ENCODE peak calls at places on chromosomes 13 and 19, in six cellular contexts. P is A673; Q is upper lobe of left lung; X is ovary; H is cardiac muscle cell; K is CD4-positive, CD25-positive, alpha-beta regulatory T cell. N is an unnamed sample.
A peak's percentile ranks its signal among the peaks of the same experiment; 100 is the strongest.

GRCh38 chr19:51271015-51271600 is 20.2 kb downstream of the SIGLECL1 start:
- DNase-seq in P (no peak), Q (peak; percentile 73), X (no peak), H (no peak), K (no peak), N (no peak)

GRCh38 chr13:51928231-51928630 is 66.5 kb downstream of the CCDC70 start:
- DNase-seq in P (no peak), Q (no peak), X (no peak), H (no peak), K (no peak), N (no peak)

GRCh38 chr13:26919311-26919710 is 158.7 kb upstream of the GPR12 start:
- DNase-seq in P (no peak), Q (no peak), X (no peak), H (no peak), K (no peak), N (no peak)

GRCh38 chr13:40518481-40518882 is 148.0 kb downstream of the FOXO1 start:
- DNase-seq in P (no peak), Q (no peak), X (no peak), H (no peak), K (no peak), N (no peak)

GRCh38 chr13:77969299-77969698 is 50.7 kb upstream of the EDNRB start:
- DNase-seq in P (no peak), Q (no peak), X (no peak), H (no peak), K (no peak), N (no peak)

GRCh38 chr13:33799950-33800592 is 17.9 kb upstream of the RFC3 start:
- DNase-seq in P (peak; percentile 54), Q (no peak), X (no peak), H (peak; percentile 73), K (no peak), N (no peak)

GRCh38 chr19:45467115-45467455 is 711 bp upstream of the FOSB start:
- DNase-seq in P (no peak), Q (no peak), X (no peak), H (peak; percentile 31), K (no peak), N (no peak)

GRCh38 chr13:61294467-61295186 is 121.0 kb downstream of the PCDH20 start:
- DNase-seq in P (no peak), Q (no peak), X (no peak), H (no peak), K (no peak), N (no peak)

GRCh38 chr13:71864094-71864980 is 2.7 kb downstream of the DACH1 start:
- DNase-seq in P (peak; percentile 17), Q (peak; percentile 86), X (no peak), H (peak; percentile 5), K (no peak), N (peak; percentile 53)

GRCh38 chr19:22784051-22784450 is at the start of gene ZNF99:
- DNase-seq in P (no peak), Q (peak; percentile 60), X (peak; percentile 31), H (no peak), K (no peak), N (peak; percentile 65)

GRCh38 chr13:20964904-20965303 is 62.4 kb upstream of the XPO4 start:
- DNase-seq in P (no peak), Q (no peak), X (no peak), H (peak; percentile 34), K (no peak), N (no peak)

GRCh38 chr13:75399168-75399878 is 82.6 kb downstream of the TBC1D4 start:
- DNase-seq in P (no peak), Q (no peak), X (no peak), H (no peak), K (no peak), N (no peak)

GRCh38 chr13:45015300-45015699 is 26.0 kb downstream of the GPALPP1 start:
- DNase-seq in P (peak; percentile 12), Q (no peak), X (no peak), H (no peak), K (no peak), N (no peak)

GRCh38 chr19:55208880-55209429 is 346 bp downstream of the PTPRH start:
- DNase-seq in P (no peak), Q (no peak), X (no peak), H (no peak), K (no peak), N (no peak)

GRCh38 chr13:48144413-48145035 is 49.6 kb upstream of the MED4 start:
- DNase-seq in P (no peak), Q (no peak), X (peak; percentile 30), H (peak; percentile 92), K (no peak), N (no peak)

GRCh38 chr19:18292810-18293641 is 11.6 kb upstream of the JUND start:
- DNase-seq in P (peak; percentile 94), Q (peak; percentile 94), X (peak; percentile 94), H (peak; percentile 90), K (peak; percentile 25), N (peak; percentile 91)

GRCh38 chr19:43634877-43635560 is 4.6 kb downstream of the CADM4 start:
- DNase-seq in P (no peak), Q (no peak), X (peak; percentile 69), H (peak; percentile 36), K (no peak), N (no peak)

GRCh38 chr13:90238433-90238832 is 1109.1 kb upstream of the MIR17HG start:
- DNase-seq in P (no peak), Q (no peak), X (no peak), H (peak; percentile 75), K (no peak), N (no peak)

GRCh38 chr13:45873491-45874360 is 22.2 kb upstream of the SIAH3 start:
- DNase-seq in P (no peak), Q (no peak), X (no peak), H (no peak), K (no peak), N (no peak)

GRCh38 chr13:99203601-99204579 is 3.2 kb downstream of the UBAC2 start:
- DNase-seq in P (no peak), Q (no peak), X (no peak), H (no peak), K (no peak), N (no peak)

GRCh38 chr19:17026041-17026658 is 460 bp downstream of the CPAMD8 start:
- DNase-seq in P (no peak), Q (peak; percentile 84), X (no peak), H (peak; percentile 9), K (no peak), N (no peak)

GRCh38 chr19:18007605-18007938 is 398 bp upstream of the ARRDC2 start:
- DNase-seq in P (no peak), Q (peak; percentile 73), X (no peak), H (no peak), K (no peak), N (no peak)

DNA sequence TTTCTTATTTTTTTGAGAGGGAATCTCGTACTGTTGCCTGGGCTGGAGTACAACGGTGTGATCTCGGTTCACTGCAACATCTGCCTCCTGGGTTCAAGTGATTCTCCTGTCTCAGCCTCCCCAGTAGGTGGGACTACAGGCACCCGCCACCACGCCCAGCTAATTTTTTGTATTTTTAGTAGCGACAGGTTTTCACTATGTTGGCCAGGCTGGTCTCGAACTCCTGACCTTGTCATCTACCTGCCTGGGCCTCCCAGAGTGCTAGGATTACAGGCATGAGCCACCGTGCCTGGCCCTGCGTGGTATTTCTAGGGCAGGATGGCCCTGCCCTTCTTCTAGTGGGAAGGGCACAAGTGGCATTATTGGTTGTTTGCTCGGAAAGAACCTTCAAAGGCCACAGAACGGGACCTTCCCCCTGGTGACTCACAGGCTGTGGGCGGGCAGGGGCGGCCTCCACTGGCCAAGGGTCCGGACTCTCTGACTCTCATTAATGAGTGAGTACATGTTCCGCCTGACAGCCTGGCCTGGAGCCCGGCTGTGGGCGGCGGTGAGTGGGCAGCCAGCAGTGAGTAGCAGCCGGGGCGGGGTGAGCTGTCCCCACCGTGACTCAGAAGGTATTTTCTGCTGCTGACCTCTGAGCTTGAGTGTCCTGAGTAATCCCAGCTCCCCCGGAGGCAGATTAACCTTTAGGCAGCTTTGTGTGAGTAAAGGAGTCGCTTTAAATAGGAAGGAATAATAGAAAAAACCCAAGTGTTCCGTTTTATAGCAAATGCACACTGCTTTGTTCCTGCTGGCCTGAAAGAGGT is 5.1 kb downstream of the DOT1L start:
- DNase-seq in P (no peak), Q (peak; percentile 98), X (peak; percentile 95), H (peak; percentile 98), K (peak; percentile 44), N (peak; percentile 98)
- H3K4me1 ChIP-seq in P (peaks cover 38% of the 10 kb centered on the region), Q (peaks cover 69% of the 10 kb centered on the region), X (peaks cover 41% of the 10 kb centered on the region), H (peaks cover 67% of the 10 kb centered on the region), K (peaks cover 62% of the 10 kb centered on the region), N (no peaks in the 10 kb centered on the region)

GRCh38 chr19:47419037-47419783 is at the start of gene MEIS3:
- DNase-seq in P (peak; percentile 20), Q (peak; percentile 85), X (peak; percentile 44), H (no peak), K (no peak), N (no peak)

GRCh38 chr19:47419789-47420188 is 462 bp upstream of the MEIS3 start:
- DNase-seq in P (no peak), Q (peak; percentile 64), X (no peak), H (no peak), K (no peak), N (no peak)

GRCh38 chr19:47417746-47418594 is 1.4 kb downstream of the MEIS3 start:
- DNase-seq in P (no peak), Q (no peak), X (no peak), H (no peak), K (no peak), N (no peak)

GRCh38 chr19:47417107-47417745 is 2.1 kb downstream of the MEIS3 start:
- DNase-seq in P (peak; percentile 23), Q (peak; percentile 67), X (no peak), H (no peak), K (no peak), N (no peak)

GRCh38 chr19:47418595-47419036 is 711 bp downstream of the MEIS3 start:
- DNase-seq in P (no peak), Q (no peak), X (no peak), H (no peak), K (no peak), N (no peak)
- H3K4me1 ChIP-seq in P (peaks cover 34% of the 10 kb centered on the region), Q (no peaks in the 10 kb centered on the region), X (peaks cover 3% of the 10 kb centered on the region), H (peaks cover 25% of the 10 kb centered on the region), K (peaks cover 30% of the 10 kb centered on the region), N (no peaks in the 10 kb centered on the region)

DNA sequence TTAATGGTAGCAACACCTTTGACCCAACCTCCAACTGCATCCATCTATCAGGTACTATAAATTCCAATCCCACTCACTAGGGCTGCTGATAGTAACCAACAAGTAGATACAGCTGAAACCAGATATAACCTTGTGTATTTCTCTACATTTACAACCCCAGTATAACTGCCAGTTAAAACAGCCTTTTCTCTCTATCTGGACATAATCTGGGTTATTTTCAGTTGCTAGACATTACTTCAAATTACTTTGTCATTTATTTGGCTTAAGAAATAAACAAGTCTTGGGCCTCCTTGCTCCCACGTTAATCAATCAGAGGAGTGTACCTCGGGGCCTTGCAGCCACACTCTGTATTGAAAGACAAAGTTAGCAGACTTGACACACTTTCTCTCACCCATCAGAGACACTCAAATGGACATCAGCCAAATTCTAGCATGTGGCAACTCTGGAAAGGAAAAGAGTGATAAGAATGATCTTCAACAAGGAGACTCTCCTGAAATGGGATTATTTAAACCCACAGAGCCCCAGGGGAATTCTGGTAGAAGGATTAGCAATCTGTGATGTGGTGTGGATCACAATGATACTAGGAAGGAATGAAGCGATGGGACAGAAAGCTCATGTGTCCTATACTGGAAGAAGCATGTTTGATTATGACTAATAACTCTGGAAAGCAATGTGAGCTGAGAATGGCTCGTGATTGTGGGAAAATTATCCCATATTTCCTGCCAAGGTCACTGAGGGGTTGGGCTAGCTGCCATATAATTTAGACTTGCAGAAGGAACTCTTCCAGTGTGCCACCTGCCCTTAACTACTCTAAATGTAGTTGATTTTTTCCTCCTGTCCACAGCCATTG is 157.5 kb downstream of the FLT1 start:
- DNase-seq in P (peak; percentile 69), Q (no peak), X (peak; percentile 30), H (peak; percentile 76), K (no peak), N (no peak)
- H3K4me1 ChIP-seq in P (peaks cover 43% of the 10 kb centered on the region), Q (peaks cover 5% of the 10 kb centered on the region), X (peaks cover 7% of the 10 kb centered on the region), H (peaks cover 27% of the 10 kb centered on the region), K (no peaks in the 10 kb centered on the region), N (no peaks in the 10 kb centered on the region)

GRCh38 chr13:113852536-113853517 is 11.0 kb downstream of the GAS6 start:
- DNase-seq in P (no peak), Q (peak; percentile 69), X (peak; percentile 16), H (no peak), K (no peak), N (no peak)
- H3K4me1 ChIP-seq in P (no peaks in the 10 kb centered on the region), Q (peaks cover 52% of the 10 kb centered on the region), X (peaks cover 33% of the 10 kb centered on the region), H (peaks cover 4% of the 10 kb centered on the region), K (peaks cover 7% of the 10 kb centered on the region), N (peaks cover 3% of the 10 kb centered on the region)

N was measured in aorta.